ENCODE peak calls at places on chromosomes 13 and 19, in seven cellular contexts. G is IMR-90, H is osteocyte, X is tibial nerve, V is endodermal cell, B is left ventricle myocardium inferior, K is fibroblast of the aortic adventitia. U is an unnamed sample.

GRCh38 chr13:34430294-34430693 is 511.8 kb upstream of the NBEA start:
- DNase-seq in H (no peak), B (no peak), G (peak), K (no peak), X (no peak), V (no peak), U (no peak)

GRCh38 chr19:47729799-47730520 is 15.4 kb upstream of the NOP53 start:
- DNase-seq in B (peak), K (no peak), G (no peak), H (no peak), X (peak), V (peak), U (no peak)

GRCh38 chr13:93714171-93714570 is 487.6 kb downstream of the GPC6 start:
- DNase-seq in K (no peak), X (no peak), B (no peak), V (no peak), G (peak), H (no peak), U (no peak)

GRCh38 chr19:14450168-14450874 is 17.2 kb downstream of the PKN1 start:
- DNase-seq in X (no peak), G (no peak), K (no peak), B (no peak), H (no peak), V (peak), U (no peak)

GRCh38 chr13:113546571-113547247 is 37.8 kb upstream of the TFDP1 start:
- DNase-seq in G (peak), H (peak), V (no peak), B (peak), X (peak), K (peak), U (no peak)

GRCh38 chr19:17021793-17022590 is 4.6 kb downstream of the CPAMD8 start:
- DNase-seq in V (no peak), G (peak), X (no peak), K (peak), B (no peak), H (no peak), U (no peak)

GRCh38 chr19:34317311-34317927 is 47.6 kb upstream of the GPI start:
- DNase-seq in B (no peak), K (no peak), G (no peak), V (no peak), H (no peak), X (no peak), U (no peak)

GRCh38 chr13:44147222-44147621 is 226.4 kb upstream of the SERP2 start:
- DNase-seq in B (no peak), K (no peak), H (no peak), G (no peak), V (no peak), X (no peak), U (no peak)

GRCh38 chr13:97353927-97354326 is 80.0 kb upstream of the RAP2A start:
- DNase-seq in X (no peak), B (no peak), G (peak), K (peak), V (no peak), H (no peak), U (no peak)

GRCh38 chr19:2962018-2962670 is 15.2 kb upstream of the TLE6 start:
- DNase-seq in B (no peak), K (peak), G (peak), X (peak), V (peak), H (peak), U (peak)

GRCh38 chr19:2974342-2974932 is 2.9 kb upstream of the TLE6 start:
- DNase-seq in X (peak), V (no peak), K (peak), G (no peak), B (peak), H (no peak), U (no peak)

GRCh38 chr13:99124695-99125334 is 75.8 kb upstream of the UBAC2 start:
- DNase-seq in H (peak), V (no peak), G (peak), B (no peak), K (peak), X (no peak), U (no peak)

GRCh38 chr13:79711631-79712030 is 230.7 kb downstream of the NDFIP2 start:
- DNase-seq in K (no peak), X (no peak), B (no peak), V (no peak), H (no peak), G (no peak), U (no peak)

GRCh38 chr19:17719730-17720486 is 628 bp downstream of the MAP1S start:
- DNase-seq in K (no peak), H (no peak), G (no peak), B (no peak), V (peak), X (no peak), U (no peak)

GRCh38 chr13:101339202-101339601 is 77.1 kb downstream of the NALCN start:
- DNase-seq in G (no peak), X (no peak), V (no peak), K (no peak), H (no peak), B (no peak), U (no peak)

GRCh38 chr13:45370922-45371406 is 30.0 kb upstream of the TPT1 start:
- DNase-seq in B (peak), X (peak), H (peak), V (peak), G (peak), K (peak), U (peak)
- TF ChIP-seq CTCF in B (peak), X (peak), H (peak), V (peak), G (peak), K (peak), U (peak)

DNA sequence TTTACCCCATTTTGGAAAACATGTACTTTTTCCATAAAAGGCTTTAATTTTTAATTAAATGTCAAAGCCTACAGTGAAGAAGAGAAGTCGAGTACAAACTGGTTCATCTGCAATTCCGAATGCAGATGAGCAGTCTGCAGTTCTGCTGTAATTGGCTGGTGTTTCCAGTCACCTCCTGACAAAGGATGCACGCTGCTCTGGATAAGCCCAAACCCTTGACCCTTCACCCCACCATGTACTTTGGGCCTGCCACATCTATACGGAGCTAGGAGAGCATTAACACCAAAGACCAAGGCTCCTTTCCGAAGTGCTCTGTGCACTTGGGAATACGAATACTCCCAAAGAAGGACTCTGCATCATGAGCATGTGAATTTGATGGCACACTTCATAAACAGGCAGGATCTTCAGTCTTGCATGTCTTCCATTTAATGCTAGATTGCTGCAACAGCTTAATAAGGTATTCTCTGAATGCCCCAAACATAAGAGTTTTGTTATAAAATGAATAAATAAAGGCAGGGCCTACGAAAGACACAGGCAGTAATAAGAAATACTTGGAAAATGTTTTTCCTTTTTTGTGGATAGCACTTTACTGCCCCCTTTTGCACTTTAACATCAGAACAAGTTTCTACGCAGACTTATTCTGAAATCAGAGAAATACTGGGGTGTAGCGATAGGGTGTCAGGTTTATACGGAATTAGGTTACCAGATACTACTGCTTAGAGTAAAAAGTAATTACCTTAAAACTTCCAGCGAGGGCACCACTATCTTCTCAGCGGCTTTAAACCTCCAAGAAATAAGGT is 15.1 kb downstream of the EFNB2 start:
- DNase-seq in G (peak), B (no peak), X (no peak), K (peak), V (no peak), H (no peak), U (no peak)
- TF ChIP-seq CTCF in G (peak), B (peak), X (peak), K (peak), V (peak), H (peak), U (peak)

GRCh38 chr13:29595380-29596063 is at the start of gene SLC7A1:
- DNase-seq in K (peak), X (peak), H (peak), G (peak), V (peak), B (peak), U (peak)
- TF ChIP-seq CTCF in K (peak), X (no peak), H (no peak), G (peak), V (no peak), B (no peak), U (no peak)

DNA sequence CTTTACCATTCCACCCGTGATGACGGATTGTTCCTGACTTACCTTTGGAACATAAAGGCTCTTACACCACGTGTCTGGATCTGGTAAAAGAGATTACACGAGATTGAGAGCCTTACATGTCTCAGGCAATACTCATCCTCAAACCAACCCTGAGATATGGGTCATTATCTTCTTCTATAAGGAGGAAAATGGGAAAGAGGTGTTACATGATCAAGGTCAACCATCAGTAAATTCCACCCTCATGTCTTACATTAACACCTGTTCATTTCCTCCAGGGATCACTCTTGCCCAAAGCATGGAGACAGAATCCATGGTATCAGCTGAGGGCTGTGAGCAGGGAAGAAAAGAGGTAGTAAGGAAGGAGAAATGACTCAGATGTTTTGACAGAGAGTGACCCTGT is 19.5 kb downstream of the LILRB4 start:
- DNase-seq in G (no peak), H (no peak), X (no peak), B (no peak), K (no peak), V (no peak), U (no peak)
- TF ChIP-seq CTCF in G (no peak), H (no peak), X (no peak), B (no peak), K (no peak), V (no peak), U (no peak)

GRCh38 chr13:30934381-30934780 is 1.9 kb downstream of the TEX26 start:
- DNase-seq in K (no peak), H (no peak), B (no peak), G (peak), V (peak), X (no peak), U (no peak)
- TF ChIP-seq CTCF in K (no peak), H (no peak), B (no peak), G (peak), V (peak), X (no peak), U (no peak)

DNA sequence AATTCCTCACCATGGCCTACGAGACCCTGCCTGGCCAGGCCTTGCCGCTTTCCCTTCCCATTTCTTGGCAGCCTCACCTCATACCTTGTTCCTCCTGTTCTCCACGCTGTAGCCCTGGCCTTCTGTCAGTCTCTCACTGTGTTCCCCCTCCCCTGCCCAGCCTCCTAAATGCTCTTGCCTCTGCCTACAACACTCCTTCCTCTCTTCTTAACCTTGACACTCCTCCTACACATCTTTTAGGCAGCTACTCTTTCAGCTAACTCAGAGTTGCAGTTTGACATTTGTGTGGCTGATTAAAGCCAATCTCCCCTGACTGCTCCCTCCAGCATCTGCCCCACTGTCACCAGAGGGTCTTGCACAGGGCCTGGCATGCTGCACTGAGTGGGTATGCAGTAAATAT is 150.8 kb downstream of the FLT1 start:
- DNase-seq in K (no peak), G (no peak), B (no peak), V (no peak), X (no peak), H (no peak), U (no peak)
- TF ChIP-seq CTCF in K (no peak), G (no peak), B (no peak), V (no peak), X (no peak), H (no peak), U (no peak)

DNA sequence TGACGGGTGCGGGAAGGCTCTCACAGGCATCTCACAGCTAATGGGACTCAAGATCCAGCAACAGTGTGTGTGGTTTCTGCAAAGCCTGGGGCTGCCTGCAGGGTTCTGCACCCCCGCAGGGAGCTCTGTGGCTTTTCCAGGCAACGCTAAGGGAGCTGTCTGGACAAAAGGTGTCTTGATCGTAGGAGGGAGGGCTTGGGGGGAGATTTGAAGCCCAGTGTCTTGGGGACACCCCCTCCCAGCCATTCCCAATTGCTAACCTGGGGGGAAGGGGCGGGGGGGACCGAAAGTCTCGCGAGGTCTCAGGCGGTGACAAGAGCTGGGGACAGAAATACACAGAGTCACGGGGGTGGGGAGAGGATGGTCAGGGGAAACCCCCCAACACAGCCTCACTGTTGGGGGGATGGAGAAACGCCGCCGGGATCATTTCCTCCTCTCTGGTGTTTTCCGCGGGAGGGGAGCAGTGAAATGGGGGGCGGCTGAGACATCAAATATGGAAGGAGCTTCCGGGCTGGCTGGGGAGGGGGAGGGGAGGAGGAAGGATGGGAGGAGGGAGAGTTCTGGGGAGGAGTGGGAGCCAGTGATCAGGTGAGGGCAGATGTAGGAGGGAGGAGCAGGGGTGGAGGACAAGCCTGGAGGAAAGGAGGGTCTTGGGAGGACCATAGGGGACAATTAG is 13.3 kb downstream of the KCNC3 start:
- DNase-seq in B (no peak), V (peak), H (no peak), G (no peak), K (no peak), X (no peak), U (no peak)
- TF ChIP-seq CTCF in B (no peak), V (peak), H (no peak), G (no peak), K (no peak), X (no peak), U (no peak)

U was measured in D721Med.